ENCODE peak calls at places on chromosomes 16 and 17, in six cellular contexts. K is A549; C is CD8-positive, alpha-beta memory T cell; Q is mucosa of descending colon; M is neural progenitor cell; X is H1. A is an unnamed sample.

GRCh38 chr17:57905875-57906455 is 49.2 kb downstream of the CUEDC1 start:
- DNase-seq in K (no peak), C (no peak), Q (no peak), M (no peak), X (no peak), A (no peak)

GRCh38 chr17:50257574-50258224 is 16.6 kb upstream of the TMEM92 start:
- DNase-seq in K (no peak), C (no peak), Q (no peak), M (no peak), X (no peak), A (peak; percentile 60)

GRCh38 chr17:12927001-12927400 is 90.8 kb downstream of the ELAC2 start:
- DNase-seq in K (no peak), C (no peak), Q (no peak), M (no peak), X (no peak), A (no peak)

GRCh38 chr17:72660274-72661092 is 432.0 kb downstream of the SLC39A11 start:
- DNase-seq in K (no peak), C (no peak), Q (no peak), M (no peak), X (no peak), A (no peak)

GRCh38 chr17:65660947-65661346 is 99.5 kb upstream of the AXIN2 start:
- DNase-seq in K (peak; percentile 47), C (no peak), Q (no peak), M (no peak), X (no peak), A (no peak)

GRCh38 chr17:62819511-62820221 is 11.6 kb upstream of the MARCHF10 start:
- DNase-seq in K (peak; percentile 96), C (no peak), Q (peak; percentile 12), M (peak; percentile 67), X (no peak), A (peak; percentile 69)

GRCh38 chr16:65044861-65045260 is 77.0 kb downstream of the CDH11 start:
- DNase-seq in K (no peak), C (no peak), Q (no peak), M (no peak), X (no peak), A (no peak)

GRCh38 chr17:226773-227580 is 45.5 kb upstream of the DOC2B start:
- DNase-seq in K (no peak), C (no peak), Q (no peak), M (peak; percentile 45), X (no peak), A (peak; percentile 51)

GRCh38 chr16:11386054-11386680 is 40.9 kb downstream of the RMI2 start:
- DNase-seq in K (no peak), C (no peak), Q (no peak), M (no peak), X (no peak), A (no peak)

GRCh38 chr17:44219126-44219635 is 294 bp downstream of the UBTF start:
- DNase-seq in K (peak; percentile 81), C (peak; percentile 77), Q (peak; percentile 64), M (peak; percentile 93), X (no peak), A (peak; percentile 88)

GRCh38 chr17:3984719-3985444 is 20.6 kb upstream of the ATP2A3 start:
- DNase-seq in K (peak; percentile 47), C (no peak), Q (no peak), M (no peak), X (no peak), A (no peak)

GRCh38 chr17:56047321-56047720 is 106.0 kb upstream of the ANKFN1 start:
- DNase-seq in K (no peak), C (no peak), Q (no peak), M (no peak), X (no peak), A (no peak)

GRCh38 chr16:53112015-53112414 is 57.2 kb downstream of the CHD9 start:
- DNase-seq in K (no peak), C (no peak), Q (no peak), M (no peak), X (no peak), A (no peak)

GRCh38 chr17:36721560-36722120 is 120.3 kb downstream of the MRM1 start:
- DNase-seq in K (no peak), C (no peak), Q (peak; percentile 47), M (no peak), X (no peak), A (no peak)

GRCh38 chr16:87178977-87179376 is 138.2 kb downstream of the C16orf95 start:
- DNase-seq in K (no peak), C (no peak), Q (peak; percentile 2), M (no peak), X (no peak), A (peak; percentile 81)

GRCh38 chr16:72532896-72533295 is 360.9 kb upstream of the PMFBP1 start:
- DNase-seq in K (no peak), C (no peak), Q (no peak), M (no peak), X (no peak), A (no peak)

GRCh38 chr16:59047114-59047513 is 313.0 kb upstream of the GOT2 start:
- DNase-seq in K (peak; percentile 6), C (no peak), Q (no peak), M (peak; percentile 11), X (no peak), A (no peak)

GRCh38 chr17:5286846-5287245 is 4.8 kb downstream of the RABEP1 start:
- DNase-seq in K (no peak), C (no peak), Q (no peak), M (no peak), X (peak; percentile 31), A (no peak)

GRCh38 chr17:49616546-49617205 is 41.0 kb downstream of the NXPH3 start:
- DNase-seq in K (no peak), C (no peak), Q (peak; percentile 20), M (no peak), X (no peak), A (peak; percentile 92)

DNA sequence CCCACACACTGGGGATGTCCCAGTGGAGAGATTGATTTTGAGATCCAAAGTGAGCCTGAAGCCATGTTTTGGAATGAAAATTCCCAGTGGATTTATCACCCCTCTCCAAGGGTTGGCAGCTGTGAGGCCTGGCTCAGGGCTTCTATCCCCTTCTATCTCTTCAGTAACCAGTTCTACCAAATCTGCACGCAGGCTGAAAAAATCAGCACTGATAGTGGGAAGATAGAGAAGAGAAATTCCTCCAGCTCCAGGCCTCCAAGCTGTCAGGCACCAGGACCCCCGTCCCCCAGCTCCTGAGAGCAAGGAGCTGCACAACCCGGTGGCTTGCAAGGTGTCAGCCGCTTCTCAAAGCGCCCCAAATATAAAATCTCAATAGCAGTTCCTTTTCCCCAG is 1.0 kb downstream of the FLOT2 start:
- DNase-seq in K (no peak), C (no peak), Q (no peak), M (no peak), X (no peak), A (no peak)
- H3K4me3 ChIP-seq in K (peak overlapping the region; percentile 70), C (peak overlapping the region; percentile 93), Q (peak overlapping the region; percentile 37), M (peak overlapping the region; percentile 96), X (peak overlapping the region; percentile 79), A (peak overlapping the region; percentile 66)

DNA sequence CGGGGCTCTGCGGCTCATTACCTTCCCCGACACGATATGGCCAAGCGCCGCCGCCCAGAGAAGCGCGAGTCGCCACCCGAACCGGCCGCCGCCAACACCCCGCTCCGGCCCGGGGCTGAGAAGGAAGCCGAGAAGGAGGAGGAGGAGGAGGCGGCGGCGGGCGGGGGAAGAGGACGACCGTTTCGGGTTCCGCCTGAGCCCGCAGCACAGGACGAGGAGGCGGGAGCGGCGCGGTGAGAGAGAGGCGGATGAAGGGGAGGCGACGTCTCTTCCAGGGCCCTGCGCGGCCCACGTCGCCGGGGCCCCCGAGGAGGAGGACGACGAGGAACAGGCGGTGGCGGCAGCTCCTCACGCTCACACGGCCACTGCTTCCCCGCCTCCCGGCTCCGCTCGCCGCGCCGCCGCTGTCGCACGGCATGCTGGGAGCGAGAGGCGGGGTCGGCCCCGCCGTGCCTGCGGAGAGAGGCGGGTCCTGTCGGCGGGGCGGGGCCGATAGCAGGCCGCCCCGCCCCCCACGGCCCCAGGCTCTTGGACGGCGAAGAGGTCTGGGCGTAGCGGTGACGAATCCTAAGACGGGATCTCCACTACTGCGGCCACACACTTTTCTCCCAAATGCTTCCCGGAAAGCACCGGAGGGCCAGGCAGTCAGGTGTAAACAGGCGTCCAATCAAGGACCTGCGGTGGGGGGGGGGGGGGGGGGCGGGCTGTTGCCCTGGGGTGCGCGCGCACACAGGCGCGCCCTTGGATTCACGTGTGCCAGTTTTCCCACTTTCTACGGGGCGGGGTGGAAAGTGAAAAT is 97.3 kb upstream of the METTL9 start:
- DNase-seq in K (peak; percentile 97), C (peak; percentile 94), Q (peak; percentile 98), M (peak; percentile 99), X (peak; percentile 76), A (peak; percentile 98)
- H3K4me1 ChIP-seq in K (peaks cover 15% of the 10 kb centered on the region), C (peaks cover 10% of the 10 kb centered on the region), Q (peaks cover 35% of the 10 kb centered on the region), M (peaks cover 6% of the 10 kb centered on the region), X (no peaks in the 10 kb centered on the region), A (peaks cover 2% of the 10 kb centered on the region)

GRCh38 chr17:70307430-70307829 is 138.1 kb downstream of the KCNJ2 start:
- DNase-seq in K (no peak), C (no peak), Q (no peak), M (no peak), X (no peak), A (peak; percentile 27)

GRCh38 chr17:70313450-70313849 is 144.1 kb downstream of the KCNJ2 start:
- DNase-seq in K (no peak), C (no peak), Q (no peak), M (no peak), X (no peak), A (no peak)

GRCh38 chr17:70308619-70309018 is 139.3 kb downstream of the KCNJ2 start:
- DNase-seq in K (no peak), C (no peak), Q (no peak), M (no peak), X (no peak), A (no peak)

GRCh38 chr17:70313031-70313430 is 143.7 kb downstream of the KCNJ2 start:
- DNase-seq in K (no peak), C (no peak), Q (no peak), M (no peak), X (no peak), A (no peak)

DNA sequence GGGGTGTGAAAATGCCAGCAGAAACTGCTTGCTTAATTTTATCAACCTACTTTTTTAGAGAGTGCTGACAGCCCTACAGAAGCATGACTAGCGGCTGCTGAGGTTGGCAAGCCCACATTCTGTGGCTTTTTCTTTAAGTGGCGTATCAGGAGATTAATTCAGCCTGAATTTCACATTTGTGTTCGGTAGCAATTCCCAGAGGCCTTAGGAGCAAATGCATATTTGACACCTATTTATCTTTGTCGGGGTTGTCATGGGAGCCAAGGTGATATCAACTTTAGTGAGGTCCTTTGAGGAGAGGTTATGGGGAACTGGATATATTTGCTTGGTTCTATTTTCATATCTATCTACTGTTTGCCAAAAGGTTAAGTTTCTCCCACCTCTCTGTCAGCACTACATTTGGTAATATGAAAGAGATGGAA is 140.9 kb downstream of the KCNJ2 start:
- DNase-seq in K (no peak), C (no peak), Q (no peak), M (no peak), X (no peak), A (peak; percentile 43)
- H3K9me3 ChIP-seq in K (peaks cover 3% of the 10 kb centered on the region), C (no peaks in the 10 kb centered on the region), Q (no peaks in the 10 kb centered on the region), M (no peaks in the 10 kb centered on the region), X (no peaks in the 10 kb centered on the region), A (no peaks in the 10 kb centered on the region)

GRCh38 chr16:3458852-3459361 is 15.4 kb downstream of the NAA60 start:
- DNase-seq in K (peak; percentile 56), C (peak; percentile 7), Q (peak; percentile 77), M (no peak), X (no peak), A (no peak)

GRCh38 chr16:3459401-3460090 is 16.1 kb downstream of the NAA60 start:
- DNase-seq in K (no peak), C (no peak), Q (no peak), M (peak; percentile 44), X (no peak), A (no peak)

GRCh38 chr16:3460585-3460984 is 17.1 kb downstream of the NAA60 start:
- DNase-seq in K (no peak), C (no peak), Q (no peak), M (no peak), X (no peak), A (no peak)

GRCh38 chr16:3461120-3461519 is 17.6 kb downstream of the NAA60 start:
- DNase-seq in K (no peak), C (peak; percentile 53), Q (no peak), M (peak; percentile 68), X (no peak), A (no peak)

GRCh38 chr16:3460121-3460520 is 16.6 kb downstream of the NAA60 start:
- DNase-seq in K (no peak), C (no peak), Q (no peak), M (no peak), X (no peak), A (no peak)
- H3K4me3 ChIP-seq in K (no peak overlapping the region), C (no peak overlapping the region), Q (no peak overlapping the region), M (peak overlapping the region; percentile 93), X (no peak overlapping the region), A (no peak overlapping the region)

A was measured in right cardiac atrium.